ENCODE peak calls at places on chromosomes 4 and X, in five cellular contexts. B is EL; X is stimulated activated CD4-positive, alpha-beta T cell treated with anti-CD3 and anti-CD28 coated beads, Interleukin-4, amount 100 ng/mL, for 4 hours; G is KBM-7; Z is posterior vena cava. H is an unnamed sample.

GRCh38 chrX:8201896-8202331 is 30.8 kb upstream of the VCX2 start:
- DNase-seq in B (no peak), X (no peak), G (no peak), Z (peak), H (no peak)

GRCh38 chr4:90127706-90128345 is 632 bp downstream of the CCSER1 start:
- DNase-seq in B (no peak), X (no peak), G (peak), Z (peak), H (no peak)

GRCh38 chrX:108131471-108131870 is 39.9 kb downstream of the ATG4A start:
- DNase-seq in B (peak), X (no peak), G (no peak), Z (no peak), H (no peak)

GRCh38 chrX:74465424-74465823 is 44.1 kb downstream of the SLC16A2 start:
- DNase-seq in B (no peak), X (no peak), G (no peak), Z (no peak), H (no peak)

GRCh38 chr4:95510145-95510544 is 38.6 kb downstream of the UNC5C start:
- DNase-seq in B (no peak), X (no peak), G (no peak), Z (no peak), H (no peak)

GRCh38 chrX:11446331-11446730 is 153.1 kb downstream of the AMELX start:
- DNase-seq in B (peak), X (no peak), G (no peak), Z (no peak), H (no peak)

GRCh38 chr4:56698329-56698728 is 17.2 kb upstream of the HOPX start:
- DNase-seq in B (peak), X (no peak), G (no peak), Z (no peak), H (no peak)

GRCh38 chr4:24053906-24054305 is 164.1 kb upstream of the PPARGC1A start:
- DNase-seq in B (no peak), X (no peak), G (no peak), Z (no peak), H (no peak)

GRCh38 chr4:174036563-174036962 is 246.9 kb downstream of the FBXO8 start:
- DNase-seq in B (no peak), X (no peak), G (no peak), Z (no peak), H (no peak)

GRCh38 chr4:73729534-73730165 is 10.7 kb upstream of the CXCL8 start:
- DNase-seq in B (peak), X (no peak), G (peak), Z (peak), H (peak)

GRCh38 chr4:187236491-187236890 is 512.8 kb upstream of the FAT1 start:
- DNase-seq in B (peak), X (no peak), G (no peak), Z (no peak), H (no peak)

GRCh38 chrX:149540133-149540620 is 635 bp upstream of the EOLA1 start:
- DNase-seq in B (peak), X (peak), G (no peak), Z (peak), H (peak)

GRCh38 chrX:47515941-47516649 is 33.1 kb upstream of the ZNF41 start:
- DNase-seq in B (peak), X (no peak), G (peak), Z (no peak), H (no peak)

GRCh38 chr4:152997771-152998487 is 61.8 kb downstream of the FHDC1 start:
- DNase-seq in B (no peak), X (no peak), G (no peak), Z (no peak), H (no peak)

GRCh38 chrX:8037593-8038348 is 110.6 kb upstream of the PNPLA4 start:
- DNase-seq in B (no peak), X (no peak), G (no peak), Z (no peak), H (no peak)

GRCh38 chr4:32684160-32684559 is 1964.0 kb downstream of the PCDH7 start:
- DNase-seq in B (no peak), X (no peak), G (no peak), Z (no peak), H (no peak)

GRCh38 chr4:146522862-146523205 is 1.1 kb upstream of the SLC10A7 start:
- DNase-seq in B (peak), X (no peak), G (peak), Z (no peak), H (peak)

GRCh38 chr4:5787311-5787710 is 76.3 kb downstream of the EVC start:
- DNase-seq in B (no peak), X (no peak), G (no peak), Z (peak), H (no peak)

GRCh38 chrX:12225073-12225472 is 86.8 kb downstream of the FRMPD4 start:
- DNase-seq in B (no peak), X (no peak), G (no peak), Z (no peak), H (no peak)

GRCh38 chrX:119667111-119667928 is 25.6 kb downstream of the SEPTIN6 start:
- DNase-seq in B (no peak), X (no peak), G (no peak), Z (no peak), H (no peak)

GRCh38 chrX:77431227-77431626 is 16.0 kb upstream of the FGF16 start:
- DNase-seq in B (peak), X (no peak), G (peak), Z (no peak), H (peak)

GRCh38 chr4:78737020-78737419 is 39.1 kb upstream of the BMP2K start:
- DNase-seq in B (no peak), X (no peak), G (peak), Z (no peak), H (no peak)

GRCh38 chr4:84479663-84480062 is 19.4 kb downstream of the NKX6-1 start:
- DNase-seq in B (no peak), X (no peak), G (peak), Z (no peak), H (no peak)

GRCh38 chr4:132417220-132417619 is 731.9 kb upstream of the PCDH10 start:
- DNase-seq in B (no peak), X (no peak), G (no peak), Z (no peak), H (no peak)

GRCh38 chr4:128979934-128980333 is 113.4 kb downstream of the SCLT1 start:
- DNase-seq in B (peak), X (no peak), G (no peak), Z (no peak), H (no peak)

GRCh38 chr4:139692300-139693012 is 26.8 kb downstream of the MGST2 start:
- DNase-seq in B (no peak), X (no peak), G (peak), Z (no peak), H (peak)

GRCh38 chrX:30312858-30313257 is 3.7 kb upstream of the NR0B1 start:
- DNase-seq in B (no peak), X (no peak), G (no peak), Z (no peak), H (no peak)

GRCh38 chrX:19552793-19553192 is 37.5 kb upstream of the MAP3K15 start:
- DNase-seq in B (no peak), X (no peak), G (no peak), Z (no peak), H (no peak)

GRCh38 chr4:1312821-1313640 is 23.3 kb downstream of the MAEA start:
- DNase-seq in B (no peak), X (no peak), G (no peak), Z (no peak), H (no peak)

GRCh38 chr4:99315839-99316238 is 5.4 kb downstream of the ADH1B start:
- DNase-seq in B (no peak), X (no peak), G (no peak), Z (no peak), H (no peak)

GRCh38 chrX:103573205-103573604 is 12.1 kb upstream of the TCEAL4 start:
- DNase-seq in B (no peak), X (no peak), G (no peak), Z (no peak), H (no peak)

GRCh38 chr4:26116057-26116456 is 202.0 kb downstream of the SMIM20 start:
- DNase-seq in B (no peak), X (no peak), G (no peak), Z (no peak), H (no peak)

GRCh38 chr4:90840828-90841227 is 713.6 kb downstream of the CCSER1 start:
- DNase-seq in B (no peak), X (no peak), G (no peak), Z (no peak), H (no peak)

GRCh38 chr4:743463-744211 is 38.0 kb downstream of the PCGF3 start:
- DNase-seq in B (peak), X (no peak), G (no peak), Z (no peak), H (no peak)

GRCh38 chrX:119763175-119763574 is 4.8 kb downstream of the SOWAHD start:
- DNase-seq in B (peak), X (no peak), G (no peak), Z (no peak), H (no peak)

GRCh38 chr4:166091914-166092510 is 219.0 kb downstream of the TLL1 start:
- DNase-seq in B (peak), X (no peak), G (peak), Z (no peak), H (peak)

GRCh38 chr4:1208266-1208961 is 36.0 kb upstream of the SPON2 start:
- DNase-seq in B (no peak), X (peak), G (no peak), Z (peak), H (no peak)

GRCh38 chr4:972651-973424 is 531 bp downstream of the DGKQ start:
- DNase-seq in B (peak), X (peak), G (no peak), Z (no peak), H (no peak)

H was measured in AML-193.